ENCODE peak calls at places on chromosomes 6 and 20, in nine cellular contexts. D, L, I, E, T, F, Z, S and A are unnamed samples.

GRCh38 chr6:24394777-24395437 is 7.8 kb upstream of the MRS2 start:
- DNase-seq in D (no peak), L (no peak), I (peak; percentile 68), E (peak; percentile 85), T (peak; percentile 81), F (no peak), Z (no peak), S (no peak), A (peak; percentile 53)

GRCh38 chr20:57392512-57393271 is 1.5 kb downstream of the RBM38 start:
- DNase-seq in D (no peak), L (peak; percentile 77), I (no peak), E (no peak), T (no peak), F (no peak), Z (no peak), S (peak; percentile 87), A (no peak)

GRCh38 chr6:46948699-46949098 is 27.0 kb upstream of the ADGRF5 start:
- DNase-seq in D (peak; percentile 49), L (no peak), I (no peak), E (no peak), T (no peak), F (no peak), Z (no peak), S (no peak), A (no peak)

GRCh38 chr6:56268266-56268665 is 20.9 kb upstream of the COL21A1 start:
- DNase-seq in D (no peak), L (no peak), I (no peak), E (no peak), T (no peak), F (no peak), Z (no peak), S (no peak), A (no peak)

GRCh38 chr6:99110004-99110403 is 162.3 kb upstream of the FBXL4 start:
- DNase-seq in D (no peak), L (no peak), I (no peak), E (no peak), T (no peak), F (no peak), Z (no peak), S (peak; percentile 67), A (no peak)

GRCh38 chr6:44253307-44254101 is 3.8 kb downstream of the SLC35B2 start:
- DNase-seq in D (peak; percentile 67), L (peak; percentile 50), I (no peak), E (no peak), T (no peak), F (no peak), Z (no peak), S (no peak), A (no peak)

GRCh38 chr6:158518196-158519127 is 41.4 kb upstream of the TMEM181 start:
- DNase-seq in D (peak; percentile 82), L (no peak), I (peak; percentile 82), E (peak; percentile 85), T (peak; percentile 57), F (peak; percentile 70), Z (peak; percentile 77), S (no peak), A (peak; percentile 86)

GRCh38 chr6:40735126-40735920 is 148.2 kb upstream of the LRFN2 start:
- DNase-seq in D (no peak), L (no peak), I (no peak), E (no peak), T (no peak), F (no peak), Z (no peak), S (no peak), A (no peak)

GRCh38 chr6:127967708-127968107 is 66.8 kb upstream of the THEMIS start:
- DNase-seq in D (no peak), L (no peak), I (no peak), E (no peak), T (no peak), F (no peak), Z (no peak), S (no peak), A (no peak)

GRCh38 chr6:75204222-75204958 is 1.5 kb downstream of the COL12A1 start:
- DNase-seq in D (peak; percentile 86), L (no peak), I (peak; percentile 97), E (peak; percentile 90), T (no peak), F (peak; percentile 81), Z (peak; percentile 86), S (peak; percentile 93), A (peak; percentile 84)
- TF ChIP-seq CTCF in D (peak; percentile 85), L (no peak), I (peak; percentile 83), E (peak; percentile 80), T (peak; percentile 67), F (peak; percentile 64), Z (peak; percentile 84), S (peak; percentile 65), A (peak; percentile 84)

DNA sequence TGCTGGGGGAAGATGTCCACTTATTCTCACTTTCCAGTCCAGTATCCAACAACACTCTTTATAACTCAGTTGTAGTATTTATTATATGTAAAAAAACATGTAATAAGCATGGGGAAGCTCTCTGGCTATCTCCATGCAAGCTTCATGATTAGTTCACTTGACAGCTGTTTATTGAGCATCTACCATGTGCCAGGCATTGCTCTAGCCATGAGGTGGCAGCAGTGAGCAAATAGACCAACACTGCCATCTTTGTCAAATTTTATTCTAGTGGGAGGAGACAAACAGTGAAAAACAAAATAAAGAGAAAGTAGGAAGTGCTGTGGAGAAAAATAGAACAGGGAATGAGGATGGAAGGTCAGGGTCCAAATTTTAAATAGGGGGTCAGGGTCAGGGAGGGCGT is 131.8 kb downstream of the CFAP61 start:
- DNase-seq in D (no peak), L (no peak), I (peak; percentile 1), E (peak; percentile 0), T (no peak), F (no peak), Z (no peak), S (no peak), A (no peak)
- TF ChIP-seq CTCF in D (peak; percentile 24), L (no peak), I (peak; percentile 38), E (peak; percentile 49), T (peak; percentile 45), F (no peak), Z (peak; percentile 68), S (no peak), A (peak; percentile 24)

GRCh38 chr20:11907621-11908020 is 10.1 kb upstream of the BTBD3 start:
- DNase-seq in D (no peak), L (no peak), I (no peak), E (peak; percentile 13), T (no peak), F (no peak), Z (no peak), S (no peak), A (peak; percentile 68)

GRCh38 chr20:11917663-11918062 is at the start of gene BTBD3:
- DNase-seq in D (peak; percentile 16), L (no peak), I (peak; percentile 78), E (peak; percentile 63), T (no peak), F (peak; percentile 82), Z (no peak), S (peak; percentile 80), A (no peak)

GRCh38 chr20:11912664-11913415 is 4.9 kb upstream of the BTBD3 start:
- DNase-seq in D (no peak), L (no peak), I (no peak), E (no peak), T (no peak), F (no peak), Z (no peak), S (no peak), A (no peak)

GRCh38 chr20:11906626-11907480 is 10.8 kb upstream of the BTBD3 start:
- DNase-seq in D (no peak), L (no peak), I (no peak), E (no peak), T (no peak), F (no peak), Z (no peak), S (no peak), A (peak; percentile 75)

DNA sequence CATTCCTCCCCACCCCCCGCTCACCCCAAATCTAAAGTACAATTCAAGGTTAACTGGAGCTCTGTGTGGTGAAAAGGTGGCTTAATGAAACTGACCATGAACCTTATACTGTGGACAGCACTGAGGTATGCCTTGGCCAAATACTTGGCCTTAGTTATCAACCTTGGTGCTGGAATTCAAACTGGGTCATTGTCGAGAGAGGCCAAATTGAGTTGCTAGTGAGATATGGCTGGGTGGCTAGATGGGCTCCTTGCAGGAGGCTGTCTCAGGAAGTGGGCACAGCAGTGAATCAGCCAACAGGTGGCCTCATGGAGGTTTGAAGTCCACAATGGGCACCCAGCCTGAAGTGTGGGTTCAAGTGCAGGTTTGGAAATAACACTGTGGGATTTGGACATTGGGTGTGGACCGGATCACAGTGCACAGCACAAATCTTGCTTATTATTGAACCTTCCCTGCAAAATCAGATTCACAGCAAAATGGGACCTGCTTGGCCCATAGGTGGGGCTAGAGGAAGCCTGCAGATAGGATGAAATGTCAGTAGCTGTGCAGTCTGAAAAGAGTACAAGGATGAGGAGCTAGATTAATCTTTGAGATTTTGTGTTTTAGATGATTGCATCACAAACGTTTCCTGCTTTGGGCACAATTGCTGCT is 5.6 kb upstream of the BTBD3 start:
- DNase-seq in D (peak; percentile 21), L (no peak), I (peak; percentile 33), E (no peak), T (no peak), F (no peak), Z (no peak), S (no peak), A (no peak)
- TF ChIP-seq CTCF in D (peak; percentile 63), L (no peak), I (peak; percentile 47), E (peak; percentile 48), T (peak; percentile 36), F (peak; percentile 51), Z (peak; percentile 60), S (no peak), A (no peak)

DNA sequence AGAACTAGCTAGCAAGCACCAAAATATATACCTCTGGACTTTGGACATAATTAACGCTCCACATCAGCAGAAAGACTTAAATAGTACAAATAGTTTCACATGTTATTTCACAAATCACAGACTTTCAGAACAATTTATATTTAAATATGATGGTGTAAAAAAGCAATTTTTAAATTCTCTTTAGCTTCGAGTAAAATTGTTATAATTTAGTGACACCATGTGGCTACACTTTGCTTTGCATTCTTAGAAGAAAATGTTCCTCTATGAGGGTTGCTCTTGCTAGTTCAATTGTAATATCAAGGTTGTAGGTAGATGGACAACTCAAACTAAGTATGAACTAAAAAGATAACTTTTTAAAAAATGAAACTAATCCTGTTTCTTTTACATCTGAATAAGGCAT is 69.0 kb downstream of the BTBD9 start:
- DNase-seq in D (no peak), L (no peak), I (peak; percentile 55), E (peak; percentile 26), T (no peak), F (no peak), Z (no peak), S (no peak), A (no peak)
- TF ChIP-seq CTCF in D (peak; percentile 55), L (peak; percentile 41), I (peak; percentile 39), E (peak; percentile 58), T (peak; percentile 31), F (peak; percentile 50), Z (peak; percentile 20), S (no peak), A (peak; percentile 31)

DNA sequence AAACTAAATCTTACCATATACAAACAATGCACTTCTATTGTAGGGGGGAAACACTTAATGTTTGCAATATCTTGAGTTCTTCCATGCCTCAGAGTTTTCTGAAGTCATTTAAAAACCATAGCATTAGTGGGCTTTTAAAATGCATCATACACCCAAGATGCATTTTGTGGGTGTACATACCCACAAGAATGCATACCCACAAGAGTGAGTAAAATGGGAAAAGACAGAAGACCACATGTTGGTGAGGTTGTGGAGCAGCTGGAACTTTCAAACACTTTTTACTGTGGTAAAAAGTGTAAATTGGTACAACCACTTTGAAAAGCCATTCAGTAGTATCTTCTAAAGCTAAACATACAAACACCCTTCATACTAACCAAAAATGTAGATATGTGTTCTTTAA is 57.5 kb downstream of the CYB5R4 start:
- DNase-seq in D (no peak), L (no peak), I (no peak), E (peak; percentile 21), T (no peak), F (no peak), Z (no peak), S (no peak), A (no peak)
- TF ChIP-seq CTCF in D (no peak), L (no peak), I (no peak), E (no peak), T (no peak), F (no peak), Z (no peak), S (no peak), A (no peak)